ENCODE peak calls at places on chromosomes 7 and 10, in five cellular contexts. One of them, this sample, is unnamed.

GRCh38 chr10:101030492-101031127 is 319 bp downstream of the PDZD7 start:
- DNase-seq in breast epithelium: no peak
- DNase-seq in AG10803: no peak
- DNase-seq in H54: no peak
- DNase-seq in upper lobe of right lung: no peak
- DNase-seq in this sample: no peak

GRCh38 chr7:80681272-80681885 is 42.9 kb downstream of the CD36 start:
- DNase-seq in breast epithelium: no peak
- DNase-seq in AG10803: peak; percentile 40
- DNase-seq in H54: no peak
- DNase-seq in upper lobe of right lung: no peak
- DNase-seq in this sample: peak; percentile 20

GRCh38 chr10:107056160-107056559 is 108.3 kb downstream of the SORCS1 start:
- DNase-seq in breast epithelium: no peak
- DNase-seq in AG10803: no peak
- DNase-seq in H54: no peak
- DNase-seq in upper lobe of right lung: no peak
- DNase-seq in this sample: no peak

GRCh38 chr7:133948588-133948987 is 178.6 kb upstream of the LRGUK start:
- DNase-seq in breast epithelium: no peak
- DNase-seq in AG10803: no peak
- DNase-seq in H54: no peak
- DNase-seq in upper lobe of right lung: no peak
- DNase-seq in this sample: no peak

GRCh38 chr10:24453404-24453830 is 244.5 kb downstream of the KIAA1217 start:
- DNase-seq in breast epithelium: no peak
- DNase-seq in AG10803: peak; percentile 87
- DNase-seq in H54: no peak
- DNase-seq in upper lobe of right lung: no peak
- DNase-seq in this sample: no peak

GRCh38 chr7:109473172-109473571 is 903.5 kb downstream of the DNAJB9 start:
- DNase-seq in breast epithelium: no peak
- DNase-seq in AG10803: no peak
- DNase-seq in H54: no peak
- DNase-seq in upper lobe of right lung: no peak
- DNase-seq in this sample: no peak

GRCh38 chr10:23171232-23171876 is 20.8 kb upstream of the PTF1A start:
- DNase-seq in breast epithelium: no peak
- DNase-seq in AG10803: peak; percentile 15
- DNase-seq in H54: no peak
- DNase-seq in upper lobe of right lung: no peak
- DNase-seq in this sample: no peak

GRCh38 chr10:1142596-1142995 is 86.4 kb downstream of the WDR37 start:
- DNase-seq in breast epithelium: no peak
- DNase-seq in AG10803: no peak
- DNase-seq in H54: no peak
- DNase-seq in upper lobe of right lung: no peak
- DNase-seq in this sample: no peak

GRCh38 chr10:33571616-33572015 is 237.1 kb upstream of the NRP1 start:
- DNase-seq in breast epithelium: no peak
- DNase-seq in AG10803: no peak
- DNase-seq in H54: peak; percentile 12
- DNase-seq in upper lobe of right lung: no peak
- DNase-seq in this sample: no peak

GRCh38 chr10:35075228-35075627 is 14.9 kb downstream of the CUL2 start:
- DNase-seq in breast epithelium: no peak
- DNase-seq in AG10803: no peak
- DNase-seq in H54: no peak
- DNase-seq in upper lobe of right lung: no peak
- DNase-seq in this sample: no peak

This sample was measured in stromal cell of bone marrow.